ENCODE peak calls at places on chromosomes 11 and 22, in five cellular contexts. Q is substantia nigra, V is ACHN, R is iPS-NIHi11, E is occipital lobe. H is an unnamed sample.

GRCh38 chr11:7548659-7549283 is 35.0 kb downstream of the PPFIBP2 start:
- DNase-seq in Q (no peak), V (peak), R (peak), E (no peak), H (peak)

GRCh38 chr11:80103149-80103859 is 662.5 kb upstream of the TENM4 start:
- DNase-seq in Q (no peak), V (peak), R (no peak), E (no peak), H (no peak)

GRCh38 chr11:71180694-71181466 is 71.5 kb downstream of the SHANK2 start:
- DNase-seq in Q (no peak), V (no peak), R (no peak), E (no peak), H (no peak)

GRCh38 chr11:118211006-118211405 is 13.8 kb downstream of the JAML start:
- DNase-seq in Q (no peak), V (no peak), R (peak), E (peak), H (no peak)

GRCh38 chr11:60951909-60952741 is at the start of gene SLC15A3:
- DNase-seq in Q (no peak), V (peak), R (peak), E (no peak), H (no peak)

GRCh38 chr11:118705111-118705741 is 25.8 kb upstream of the TREH start:
- DNase-seq in Q (no peak), V (no peak), R (no peak), E (no peak), H (no peak)

GRCh38 chr11:34614334-34615113 is 6.4 kb upstream of the EHF start:
- DNase-seq in Q (no peak), V (no peak), R (no peak), E (no peak), H (no peak)

GRCh38 chr11:81345609-81346008 is 1388.1 kb downstream of the FAM181B start:
- DNase-seq in Q (no peak), V (no peak), R (no peak), E (no peak), H (no peak)

GRCh38 chr11:70532728-70533127 is 134.4 kb downstream of the CTTN start:
- DNase-seq in Q (no peak), V (no peak), R (no peak), E (no peak), H (no peak)

GRCh38 chr11:103947566-103947919 is 88.9 kb upstream of the DDI1 start:
- DNase-seq in Q (no peak), V (no peak), R (no peak), E (no peak), H (no peak)

GRCh38 chr11:65774525-65775306 is 6.1 kb downstream of the AP5B1 start:
- DNase-seq in Q (no peak), V (no peak), R (no peak), E (no peak), H (no peak)

GRCh38 chr11:8800498-8801110 is 110.4 kb upstream of the AKIP1 start:
- DNase-seq in Q (no peak), V (no peak), R (no peak), E (no peak), H (no peak)

GRCh38 chr22:25081409-25081824 is 118.2 kb upstream of the CRYBB3 start:
- DNase-seq in Q (no peak), V (peak), R (peak), E (no peak), H (peak)

H was measured in Caco-2.